ENCODE peak calls at places on chromosomes 2 and 18, in four cellular contexts. X, F, D and B are unnamed samples.

GRCh38 chr18:8747440-8747937 is 42.1 kb downstream of the MTCL1 start:
- ATAC-seq in X (no peak), D (no peak), F (no peak), B (no peak)

GRCh38 chr2:133975676-133976428 is 278.0 kb upstream of the MGAT5 start:
- ATAC-seq in F (no peak), X (no peak), D (no peak), B (no peak)

GRCh38 chr18:7688580-7688979 is 121.5 kb downstream of the PTPRM start:
- ATAC-seq in X (no peak), F (no peak), D (no peak), B (no peak)

GRCh38 chr2:119838179-119838578 is 78.5 kb downstream of the PTPN4 start:
- ATAC-seq in X (no peak), F (no peak), D (no peak), B (no peak)

GRCh38 chr18:58639751-58640427 is 11.0 kb upstream of the ALPK2 start:
- ATAC-seq in D (no peak), X (no peak), F (no peak), B (no peak)

GRCh38 chr2:62313433-62314227 is 117.7 kb downstream of the B3GNT2 start:
- ATAC-seq in D (no peak), F (no peak), X (no peak), B (no peak)

GRCh38 chr18:8732442-8733360 is 27.3 kb downstream of the MTCL1 start:
- ATAC-seq in X (no peak), D (no peak), F (no peak), B (no peak)

GRCh38 chr18:54149078-54149697 is 75.3 kb downstream of the MBD2 start:
- ATAC-seq in F (no peak), X (no peak), D (no peak), B (peak)

GRCh38 chr2:213043566-213043965 is 107.8 kb downstream of the IKZF2 start:
- ATAC-seq in D (no peak), F (no peak), X (no peak), B (no peak)

GRCh38 chr2:121089005-121089510 is 195.9 kb downstream of the TFCP2L1 start:
- ATAC-seq in X (no peak), D (no peak), F (peak), B (no peak)

GRCh38 chr2:950627-950992 is at the start of gene SNTG2:
- ATAC-seq in F (peak), X (no peak), D (peak), B (peak)

GRCh38 chr2:229083606-229084349 is 187.3 kb downstream of the PID1 start:
- ATAC-seq in F (peak), X (peak), D (peak), B (no peak)

GRCh38 chr2:192146069-192147006 is 48.4 kb downstream of the TMEFF2 start:
- ATAC-seq in X (no peak), D (no peak), F (peak), B (no peak)

GRCh38 chr2:106294182-106294581 is 100.1 kb upstream of the UXS1 start:
- ATAC-seq in X (no peak), F (no peak), D (no peak), B (no peak)

GRCh38 chr2:176128172-176129012 is 1.1 kb upstream of the HOXD8 start:
- ATAC-seq in F (no peak), X (no peak), D (no peak), B (no peak)

GRCh38 chr2:71068218-71069035 is at the start of gene NAGK:
- ATAC-seq in D (peak), F (peak), X (peak), B (peak)

GRCh38 chr2:28761420-28761819 is 9.8 kb downstream of the PPP1CB start:
- ATAC-seq in F (no peak), D (no peak), X (no peak), B (no peak)

GRCh38 chr18:72652990-72653593 is 109.0 kb upstream of the CBLN2 start:
- ATAC-seq in F (no peak), D (no peak), X (no peak), B (no peak)

GRCh38 chr18:67705748-67706147 is 189.2 kb upstream of the DSEL start:
- ATAC-seq in F (no peak), D (no peak), X (no peak), B (no peak)

GRCh38 chr2:44934962-44935853 is 6.3 kb upstream of the SIX3 start:
- ATAC-seq in F (no peak), D (no peak), X (no peak), B (no peak)

GRCh38 chr2:32402087-32402486 is 45.3 kb downstream of the BIRC6 start:
- ATAC-seq in X (no peak), D (no peak), F (no peak), B (no peak)

GRCh38 chr2:72211777-72212515 is 64.3 kb upstream of the CYP26B1 start:
- ATAC-seq in D (no peak), F (no peak), X (peak), B (no peak)

GRCh38 chr2:9675369-9676351 is 44.9 kb upstream of the YWHAQ start:
- ATAC-seq in X (no peak), F (peak), D (no peak), B (peak)

GRCh38 chr2:235463893-235464292 is 29.9 kb upstream of the AGAP1 start:
- ATAC-seq in D (peak), X (peak), F (peak), B (no peak)

DNA sequence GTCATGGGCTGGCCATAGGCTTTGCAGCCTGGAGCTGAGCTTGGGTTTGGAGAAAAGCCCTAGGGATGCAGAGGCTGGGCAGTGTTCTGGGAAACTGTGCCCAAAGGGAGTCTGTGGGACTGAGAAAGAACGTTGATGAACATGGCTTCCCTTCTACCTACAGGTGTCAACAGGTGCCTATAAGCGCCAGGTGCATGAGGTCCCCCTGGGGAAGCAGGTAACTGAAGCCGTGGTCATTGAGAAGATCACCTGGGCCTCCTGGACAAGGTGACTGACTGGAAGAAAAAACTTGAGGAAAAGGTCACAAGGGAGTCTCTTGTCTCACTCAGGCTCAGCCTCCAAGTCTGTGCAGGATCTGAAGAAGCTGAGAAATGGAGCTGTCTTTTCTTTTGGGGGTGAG is 83.4 kb downstream of the RTN4 start:
- ATAC-seq in D (no peak), F (no peak), X (no peak), B (no peak)
- H3K4me3 ChIP-seq in D (no peak), F (no peak), X (no peak), B (no peak)

GRCh38 chr2:237583385-237584295 is 6.9 kb downstream of the RAB17 start:
- ATAC-seq in F (no peak), X (no peak), D (no peak), B (no peak)

GRCh38 chr2:237585590-237586221 is 4.8 kb downstream of the RAB17 start:
- ATAC-seq in F (no peak), D (no peak), X (no peak), B (no peak)

GRCh38 chr2:237581326-237581725 is 9.2 kb downstream of the RAB17 start:
- ATAC-seq in F (no peak), D (no peak), X (no peak), B (no peak)

GRCh38 chr2:237577956-237578870 is 11.8 kb downstream of the PRLH start:
- ATAC-seq in D (no peak), X (no peak), F (no peak), B (no peak)

GRCh38 chr2:237581751-237582746 is 8.5 kb downstream of the RAB17 start:
- ATAC-seq in F (peak), D (peak), X (peak), B (peak)
- H3K4me3 ChIP-seq in F (peak), D (peak), X (no peak), B (peak)

DNA sequence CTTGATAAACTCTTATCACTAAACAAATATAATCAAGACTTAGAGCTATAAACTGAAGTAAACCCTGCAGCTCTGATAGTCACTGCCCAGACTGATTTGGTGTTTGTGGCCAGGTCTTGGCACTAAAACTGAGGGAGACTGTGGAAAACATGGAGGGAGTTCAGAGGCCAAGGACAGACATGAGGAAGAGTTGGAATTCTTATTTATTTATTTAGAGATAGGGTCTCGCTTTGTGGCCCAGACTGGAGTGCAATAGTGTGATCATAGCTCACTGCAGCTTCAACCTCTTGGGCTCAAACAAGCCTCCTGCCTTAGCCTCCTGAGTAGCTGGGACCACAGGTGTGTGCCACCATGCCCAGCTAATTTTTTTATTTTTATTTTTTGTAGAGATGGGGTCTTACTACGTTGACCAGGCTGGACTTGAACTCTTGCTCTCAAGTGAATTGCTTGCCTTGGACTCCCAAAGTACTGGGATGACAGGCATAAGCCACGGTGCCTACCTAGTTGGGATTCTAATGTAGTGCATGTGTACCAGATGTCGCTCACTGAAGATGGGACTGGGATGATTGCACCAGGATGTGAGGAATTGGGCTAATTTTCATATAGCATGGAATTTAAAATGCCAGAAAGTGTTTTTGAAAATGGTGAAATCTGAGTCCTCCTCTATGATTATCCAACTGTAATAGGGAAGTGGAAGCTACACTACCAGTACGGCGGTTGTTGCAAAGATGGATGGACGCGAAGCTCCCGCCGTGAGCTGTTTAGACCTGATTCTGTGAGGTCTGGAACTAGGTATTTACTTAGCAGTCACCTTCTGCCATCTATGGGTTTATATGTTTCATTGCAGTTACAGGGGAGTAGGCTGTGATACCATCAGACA is 52.7 kb upstream of the CTLA4 start:
- ATAC-seq in X (peak), D (peak), F (peak), B (peak)
- H3K4me3 ChIP-seq in X (no peak), D (no peak), F (no peak), B (no peak)

GRCh38 chr2:96204836-96205235 is 3.8 kb downstream of the STARD7 start:
- ATAC-seq in D (no peak), F (no peak), X (no peak), B (no peak)

GRCh38 chr2:96201338-96201737 is 7.3 kb downstream of the STARD7 start:
- ATAC-seq in D (no peak), X (peak), F (no peak), B (no peak)

GRCh38 chr2:96202152-96202856 is 6.3 kb downstream of the STARD7 start:
- ATAC-seq in F (no peak), X (peak), D (no peak), B (no peak)

GRCh38 chr2:96205238-96205637 is 3.4 kb downstream of the STARD7 start:
- ATAC-seq in F (no peak), D (no peak), X (no peak), B (no peak)

DNA sequence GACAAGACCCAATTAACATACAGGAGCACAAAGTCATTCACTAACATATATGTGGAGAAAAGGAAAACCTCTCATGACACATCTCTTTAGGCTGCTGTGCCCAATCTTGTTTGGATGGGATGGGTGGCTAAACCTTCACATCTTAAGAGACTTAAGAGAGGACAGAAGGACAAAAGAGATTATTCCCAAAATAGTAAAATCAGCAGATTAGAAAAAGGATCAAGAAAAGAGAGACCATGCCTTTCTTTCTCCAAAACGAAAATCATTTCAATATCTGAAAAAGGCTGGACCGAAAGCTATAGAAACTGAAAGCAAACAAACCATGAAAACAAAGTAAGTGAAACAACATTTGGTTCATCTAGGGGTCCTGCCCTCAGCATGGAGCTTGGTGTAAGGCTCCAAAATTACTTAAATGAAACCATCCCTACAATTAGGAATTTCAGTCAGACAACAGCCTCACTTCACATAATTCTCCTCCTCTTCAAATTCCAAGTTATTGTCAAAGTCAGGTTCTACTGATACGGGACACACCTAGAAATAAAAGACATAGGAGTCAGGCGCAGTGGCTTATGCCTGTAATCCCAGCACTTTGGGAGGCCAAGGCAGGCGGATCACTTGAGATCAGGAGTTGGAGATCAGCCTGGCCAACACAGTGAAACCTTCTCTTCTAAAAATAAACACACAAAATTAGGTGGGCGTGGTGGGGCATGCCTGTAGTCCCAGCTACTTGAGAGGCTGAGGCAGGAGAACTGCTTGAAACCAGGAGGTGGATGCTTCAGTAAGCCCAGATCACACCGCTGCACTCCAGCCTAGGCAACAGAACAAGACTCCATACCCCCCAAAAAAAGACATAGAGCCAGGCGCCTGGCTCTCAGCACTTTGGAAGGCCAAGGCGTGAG is 5.2 kb downstream of the STARD7 start:
- ATAC-seq in X (no peak), D (no peak), F (no peak), B (no peak)
- H3K4me3 ChIP-seq in X (no peak), D (no peak), F (no peak), B (no peak)

GRCh38 chr18:62438402-62438801 is 84.4 kb upstream of the ZCCHC2 start:
- ATAC-seq in D (no peak), F (no peak), X (no peak), B (no peak)

GRCh38 chr18:62436636-62437519 is 85.9 kb upstream of the ZCCHC2 start:
- ATAC-seq in X (peak), D (peak), F (peak), B (peak)

GRCh38 chr18:62438876-62439275 is 83.9 kb upstream of the ZCCHC2 start:
- ATAC-seq in X (no peak), F (no peak), D (no peak), B (no peak)

GRCh38 chr18:62435435-62436031 is 87.3 kb upstream of the ZCCHC2 start:
- ATAC-seq in D (no peak), F (no peak), X (no peak), B (no peak)

GRCh38 chr18:62437520-62438329 is 85.1 kb upstream of the ZCCHC2 start:
- ATAC-seq in D (peak), F (peak), X (peak), B (peak)
- H3K4me3 ChIP-seq in D (no peak), F (no peak), X (no peak), B (no peak)

GRCh38 chr2:14520385-14520945 is 112.1 kb upstream of the LRATD1 start:
- ATAC-seq in F (no peak), X (no peak), D (no peak), B (no peak)

GRCh38 chr2:14524041-14524802 is 108.3 kb upstream of the LRATD1 start:
- ATAC-seq in F (no peak), X (no peak), D (no peak), B (no peak)

GRCh38 chr2:14530506-14530905 is 102.0 kb upstream of the LRATD1 start:
- ATAC-seq in D (no peak), X (no peak), F (no peak), B (no peak)

GRCh38 chr2:14524803-14525080 is 107.8 kb upstream of the LRATD1 start:
- ATAC-seq in X (no peak), F (no peak), D (no peak), B (no peak)
- H3K4me3 ChIP-seq in X (no peak), F (no peak), D (no peak), B (no peak)